ENCODE peak calls at places on chromosomes 1 and 21, in four cellular contexts. E is fibroblast of lung, B is NCI-H2171, U is Daoy. D is an unnamed sample.

GRCh38 chr1:1059494-1060280 is 14.4 kb downstream of the RNF223 start:
- DNase-seq in E (peak), B (peak), U (peak), D (peak)

GRCh38 chr1:184181044-184181443 is 129.5 kb downstream of the TSEN15 start:
- DNase-seq in E (no peak), B (no peak), U (no peak), D (no peak)

GRCh38 chr1:179043266-179043665 is 17.6 kb downstream of the FAM20B start:
- DNase-seq in E (no peak), B (no peak), U (no peak), D (no peak)

GRCh38 chr1:77687519-77687906 is 5.1 kb upstream of the ZZZ3 start:
- DNase-seq in E (peak), B (no peak), U (peak), D (no peak)

GRCh38 chr21:46065215-46065992 is 32.5 kb upstream of the COL6A2 start:
- DNase-seq in E (peak), B (no peak), U (peak), D (no peak)

GRCh38 chr1:172287207-172287606 is 133.3 kb upstream of the C1orf105 start:
- DNase-seq in E (peak), B (no peak), U (peak), D (peak)

GRCh38 chr1:41171266-41171874 is 70.7 kb downstream of the SCMH1 start:
- DNase-seq in E (no peak), B (no peak), U (no peak), D (no peak)

GRCh38 chr1:119794856-119795255 is 16.4 kb downstream of the REG4 start:
- DNase-seq in E (peak), B (no peak), U (no peak), D (no peak)

GRCh38 chr1:223088713-223089240 is 54.3 kb downstream of the TLR5 start:
- DNase-seq in E (no peak), B (no peak), U (no peak), D (no peak)

GRCh38 chr1:168084396-168085231 is 52.1 kb downstream of the GPR161 start:
- DNase-seq in E (peak), B (no peak), U (peak), D (peak)

GRCh38 chr1:31101147-31101502 is 35.6 kb upstream of the PUM1 start:
- DNase-seq in E (peak), B (no peak), U (peak), D (no peak)

GRCh38 chr1:115980998-115981993 is 5.0 kb downstream of the SLC22A15 start:
- DNase-seq in E (peak), B (peak), U (peak), D (no peak)

GRCh38 chr1:244316407-244316806 is 135.3 kb downstream of the ADSS2 start:
- DNase-seq in E (no peak), B (no peak), U (no peak), D (no peak)

GRCh38 chr1:1157426-1157913 is 16.2 kb upstream of the TTLL10 start:
- DNase-seq in E (peak), B (no peak), U (peak), D (no peak)

GRCh38 chr1:198849108-198849507 is 210.3 kb downstream of the PTPRC start:
- DNase-seq in E (no peak), B (no peak), U (no peak), D (no peak)

GRCh38 chr1:241499910-241500309 is 19.6 kb downstream of the FH start:
- DNase-seq in E (peak), B (no peak), U (peak), D (no peak)

GRCh38 chr1:160225345-160225744 is 20.2 kb downstream of the PEA15 start:
- DNase-seq in E (no peak), B (no peak), U (no peak), D (no peak)

GRCh38 chr1:77888429-77889239 is at the start of gene NEXN:
- DNase-seq in E (peak), B (no peak), U (peak), D (no peak)

GRCh38 chr1:85445906-85446305 is 19.1 kb downstream of the DDAH1 start:
- DNase-seq in E (peak), B (no peak), U (no peak), D (no peak)

GRCh38 chr1:59290173-59290954 is 6.5 kb upstream of the FGGY start:
- DNase-seq in E (peak), B (no peak), U (peak), D (no peak)

GRCh38 chr21:34537838-34538237 is 25.8 kb upstream of the KCNE1 start:
- DNase-seq in E (no peak), B (no peak), U (no peak), D (no peak)

GRCh38 chr21:29557200-29557599 is 258.5 kb downstream of the BACH1 start:
- DNase-seq in E (no peak), B (no peak), U (no peak), D (no peak)

GRCh38 chr1:213122514-213122929 is 71.5 kb downstream of the RPS6KC1 start:
- DNase-seq in E (peak), B (peak), U (peak), D (peak)

GRCh38 chr1:169368406-169368769 is 393 bp downstream of the BLZF1 start:
- DNase-seq in E (no peak), B (no peak), U (no peak), D (no peak)

GRCh38 chr1:244388961-244389360 is 62.7 kb downstream of the ADSS2 start:
- DNase-seq in E (peak), B (no peak), U (no peak), D (no peak)

GRCh38 chr1:226634156-226634588 is 85.6 kb downstream of the STUM start:
- DNase-seq in E (peak), B (no peak), U (peak), D (no peak)

GRCh38 chr1:201480231-201481003 is 11.4 kb upstream of the PHLDA3 start:
- DNase-seq in E (peak), B (peak), U (peak), D (no peak)

GRCh38 chr1:232225336-232226131 is 404.4 kb downstream of the SIPA1L2 start:
- DNase-seq in E (no peak), B (no peak), U (no peak), D (no peak)

GRCh38 chr1:3674100-3675094 is 22.1 kb downstream of the TP73 start:
- DNase-seq in E (no peak), B (peak), U (no peak), D (no peak)

GRCh38 chr21:36732217-36732616 is 33.3 kb downstream of the SIM2 start:
- DNase-seq in E (no peak), B (no peak), U (no peak), D (no peak)

GRCh38 chr1:175183586-175183985 is 9.0 kb downstream of the KIAA0040 start:
- DNase-seq in E (no peak), B (no peak), U (no peak), D (no peak)

GRCh38 chr1:160017592-160017991 is 14.2 kb downstream of the PIGM start:
- DNase-seq in E (no peak), B (no peak), U (no peak), D (no peak)

GRCh38 chr1:181798191-181798926 is 263.2 kb downstream of the ZNF648 start:
- DNase-seq in E (no peak), B (no peak), U (peak), D (no peak)

GRCh38 chr1:58823481-58824010 is 39.7 kb upstream of the JUN start:
- DNase-seq in E (peak), B (no peak), U (peak), D (no peak)

GRCh38 chr1:21703318-21703963 is 34.3 kb upstream of the RAP1GAP start:
- DNase-seq in E (peak), B (no peak), U (peak), D (peak)

GRCh38 chr1:65319141-65319540 is 9.8 kb downstream of the DNAJC6 start:
- DNase-seq in E (no peak), B (no peak), U (no peak), D (peak)

D was measured in NCI-H446 treated with DMSO at 0.1 percent for 48 hours.